ENCODE peak calls at places on chromosomes 1 and 21, in four cellular contexts. One of them, this sample, is unnamed.

GRCh38 chr1:221620437-221621384 is 121.2 kb downstream of the DUSP10 start:
- DNase-seq in activated T-cell treated with anti-CD3 and anti-CD28 coated beads, Interleukin-2, amount 50 U/mL, for 72 hours: no peak
- DNase-seq in BE2C: peak
- DNase-seq in stimulated activated CD4-positive, alpha-beta T cell treated with anti-CD3 and anti-CD28 coated beads, Interleukin-2, amount 100 ng/mL, for 4 hours: no peak
- DNase-seq in this sample: peak

GRCh38 chr1:26302733-26303405 is 3.6 kb downstream of the UBXN11 start:
- DNase-seq in activated T-cell treated with anti-CD3 and anti-CD28 coated beads, Interleukin-2, amount 50 U/mL, for 72 hours: no peak
- DNase-seq in stimulated activated CD4-positive, alpha-beta T cell treated with anti-CD3 and anti-CD28 coated beads, Interleukin-2, amount 100 ng/mL, for 4 hours: no peak
- DNase-seq in BE2C: no peak
- DNase-seq in this sample: peak

GRCh38 chr1:246827396-246827795 is 103.2 kb downstream of the SCCPDH start:
- DNase-seq in activated T-cell treated with anti-CD3 and anti-CD28 coated beads, Interleukin-2, amount 50 U/mL, for 72 hours: no peak
- DNase-seq in stimulated activated CD4-positive, alpha-beta T cell treated with anti-CD3 and anti-CD28 coated beads, Interleukin-2, amount 100 ng/mL, for 4 hours: no peak
- DNase-seq in BE2C: no peak
- DNase-seq in this sample: no peak

GRCh38 chr1:59481915-59482505 is 185.1 kb downstream of the FGGY start:
- DNase-seq in BE2C: no peak
- DNase-seq in activated T-cell treated with anti-CD3 and anti-CD28 coated beads, Interleukin-2, amount 50 U/mL, for 72 hours: no peak
- DNase-seq in stimulated activated CD4-positive, alpha-beta T cell treated with anti-CD3 and anti-CD28 coated beads, Interleukin-2, amount 100 ng/mL, for 4 hours: no peak
- DNase-seq in this sample: peak

GRCh38 chr1:218274551-218274950 is 10.5 kb upstream of the RRP15 start:
- DNase-seq in activated T-cell treated with anti-CD3 and anti-CD28 coated beads, Interleukin-2, amount 50 U/mL, for 72 hours: no peak
- DNase-seq in BE2C: no peak
- DNase-seq in stimulated activated CD4-positive, alpha-beta T cell treated with anti-CD3 and anti-CD28 coated beads, Interleukin-2, amount 100 ng/mL, for 4 hours: no peak
- DNase-seq in this sample: no peak

GRCh38 chr1:200741808-200742207 is 3.1 kb downstream of the CAMSAP2 start:
- DNase-seq in activated T-cell treated with anti-CD3 and anti-CD28 coated beads, Interleukin-2, amount 50 U/mL, for 72 hours: no peak
- DNase-seq in BE2C: no peak
- DNase-seq in stimulated activated CD4-positive, alpha-beta T cell treated with anti-CD3 and anti-CD28 coated beads, Interleukin-2, amount 100 ng/mL, for 4 hours: no peak
- DNase-seq in this sample: no peak

GRCh38 chr1:84434081-84434755 is 35.9 kb downstream of the DNASE2B start:
- DNase-seq in activated T-cell treated with anti-CD3 and anti-CD28 coated beads, Interleukin-2, amount 50 U/mL, for 72 hours: no peak
- DNase-seq in stimulated activated CD4-positive, alpha-beta T cell treated with anti-CD3 and anti-CD28 coated beads, Interleukin-2, amount 100 ng/mL, for 4 hours: no peak
- DNase-seq in BE2C: no peak
- DNase-seq in this sample: no peak

GRCh38 chr1:5898266-5898665 is 94.0 kb downstream of the NPHP4 start:
- DNase-seq in activated T-cell treated with anti-CD3 and anti-CD28 coated beads, Interleukin-2, amount 50 U/mL, for 72 hours: no peak
- DNase-seq in stimulated activated CD4-positive, alpha-beta T cell treated with anti-CD3 and anti-CD28 coated beads, Interleukin-2, amount 100 ng/mL, for 4 hours: no peak
- DNase-seq in BE2C: no peak
- DNase-seq in this sample: no peak

GRCh38 chr21:31945576-31945975 is 72.8 kb downstream of the HUNK start:
- DNase-seq in stimulated activated CD4-positive, alpha-beta T cell treated with anti-CD3 and anti-CD28 coated beads, Interleukin-2, amount 100 ng/mL, for 4 hours: no peak
- DNase-seq in activated T-cell treated with anti-CD3 and anti-CD28 coated beads, Interleukin-2, amount 50 U/mL, for 72 hours: no peak
- DNase-seq in BE2C: no peak
- DNase-seq in this sample: peak

GRCh38 chr1:173161510-173162221 is 45.5 kb downstream of the TNFSF4 start:
- DNase-seq in activated T-cell treated with anti-CD3 and anti-CD28 coated beads, Interleukin-2, amount 50 U/mL, for 72 hours: no peak
- DNase-seq in stimulated activated CD4-positive, alpha-beta T cell treated with anti-CD3 and anti-CD28 coated beads, Interleukin-2, amount 100 ng/mL, for 4 hours: no peak
- DNase-seq in BE2C: no peak
- DNase-seq in this sample: no peak

GRCh38 chr21:44956356-44957046 is 16.7 kb downstream of the SLX9 start:
- DNase-seq in BE2C: no peak
- DNase-seq in stimulated activated CD4-positive, alpha-beta T cell treated with anti-CD3 and anti-CD28 coated beads, Interleukin-2, amount 100 ng/mL, for 4 hours: no peak
- DNase-seq in activated T-cell treated with anti-CD3 and anti-CD28 coated beads, Interleukin-2, amount 50 U/mL, for 72 hours: no peak
- DNase-seq in this sample: no peak

GRCh38 chr1:32265846-32266245 is 14.8 kb downstream of the LCK start:
- DNase-seq in activated T-cell treated with anti-CD3 and anti-CD28 coated beads, Interleukin-2, amount 50 U/mL, for 72 hours: no peak
- DNase-seq in stimulated activated CD4-positive, alpha-beta T cell treated with anti-CD3 and anti-CD28 coated beads, Interleukin-2, amount 100 ng/mL, for 4 hours: no peak
- DNase-seq in BE2C: no peak
- DNase-seq in this sample: no peak